ENCODE peak calls at places on chromosomes 2 and 18, in four cellular contexts. U, Y, Q and J are unnamed samples.
A peak's percentile ranks its signal among the peaks of the same experiment; 100 is the strongest.

GRCh38 chr2:7840651-7841380 is 841.0 kb upstream of the ID2 start:
- DNase-seq in U (no peak), Y (no peak), Q (no peak), J (no peak)

GRCh38 chr2:96819101-96819875 is 3.2 kb downstream of the CNNM3 start:
- DNase-seq in U (no peak), Y (no peak), Q (peak; percentile 83), J (no peak)

GRCh38 chr18:8847066-8847755 is 141.9 kb downstream of the MTCL1 start:
- DNase-seq in U (no peak), Y (peak; percentile 33), Q (no peak), J (no peak)

GRCh38 chr18:27750014-27750413 is 426.9 kb downstream of the CDH2 start:
- DNase-seq in U (no peak), Y (peak; percentile 81), Q (no peak), J (peak; percentile 55)

GRCh38 chr2:47249427-47249826 is 94.3 kb upstream of the STPG4 start:
- DNase-seq in U (no peak), Y (no peak), Q (no peak), J (no peak)

GRCh38 chr18:58862851-58863538 is 1.7 kb upstream of the ZNF532 start:
- DNase-seq in U (no peak), Y (no peak), Q (peak; percentile 55), J (no peak)

GRCh38 chr2:64913357-64913869 is 75.8 kb upstream of the SLC1A4 start:
- DNase-seq in U (no peak), Y (no peak), Q (no peak), J (peak; percentile 21)

GRCh38 chr2:25521665-25522387 is 151.6 kb downstream of the DTNB start:
- DNase-seq in U (no peak), Y (peak; percentile 91), Q (no peak), J (no peak)

GRCh38 chr2:67991456-67991855 is 71.3 kb downstream of the C1D start:
- DNase-seq in U (no peak), Y (no peak), Q (no peak), J (no peak)

GRCh38 chr18:49305688-49306336 is 154.6 kb downstream of the DYM start:
- DNase-seq in U (no peak), Y (no peak), Q (no peak), J (no peak)

GRCh38 chr2:238970553-238971081 is 122.7 kb downstream of the TWIST2 start:
- DNase-seq in U (peak; percentile 28), Y (peak; percentile 67), Q (no peak), J (peak; percentile 78)

GRCh38 chr2:190382851-190383250 is 25.3 kb upstream of the MFSD6 start:
- DNase-seq in U (no peak), Y (peak; percentile 58), Q (no peak), J (no peak)

GRCh38 chr2:12262681-12263436 is 453.9 kb upstream of the TRIB2 start:
- DNase-seq in U (no peak), Y (peak; percentile 69), Q (no peak), J (no peak)

GRCh38 chr2:133801956-133802355 is 233.7 kb upstream of the NCKAP5 start:
- DNase-seq in U (no peak), Y (no peak), Q (no peak), J (no peak)

GRCh38 chr2:65353046-65353445 is 79.4 kb downstream of the SPRED2 start:
- DNase-seq in U (no peak), Y (no peak), Q (no peak), J (no peak)

GRCh38 chr2:103817746-103818145 is 1036.2 kb upstream of the POU3F3 start:
- DNase-seq in U (no peak), Y (no peak), Q (no peak), J (no peak)

GRCh38 chr18:51041677-51042076 is 11.7 kb downstream of the SMAD4 start:
- DNase-seq in U (no peak), Y (no peak), Q (no peak), J (no peak)

GRCh38 chr2:204260162-204260877 is 285.0 kb upstream of the PARD3B start:
- DNase-seq in U (peak; percentile 31), Y (peak; percentile 81), Q (no peak), J (peak; percentile 82)

GRCh38 chr2:113202305-113203216 is 28.8 kb downstream of the PSD4 start:
- DNase-seq in U (no peak), Y (no peak), Q (no peak), J (peak; percentile 43)

GRCh38 chr18:76452357-76452756 is 42.7 kb downstream of the ZNF516 start:
- DNase-seq in U (no peak), Y (no peak), Q (no peak), J (no peak)

GRCh38 chr2:25742501-25742900 is 69.1 kb upstream of the DTNB start:
- DNase-seq in U (no peak), Y (no peak), Q (no peak), J (no peak)

GRCh38 chr2:27102329-27102728 is 15.8 kb downstream of the KHK start:
- DNase-seq in U (no peak), Y (no peak), Q (no peak), J (no peak)

GRCh38 chr18:24972577-24972976 is 379.4 kb downstream of the ZNF521 start:
- DNase-seq in U (no peak), Y (no peak), Q (no peak), J (no peak)

GRCh38 chr2:2749206-2749598 is 418.1 kb upstream of the MYT1L start:
- DNase-seq in U (no peak), Y (no peak), Q (no peak), J (no peak)

GRCh38 chr2:6946722-6947121 is 29.5 kb downstream of the RNF144A start:
- DNase-seq in U (no peak), Y (peak; percentile 63), Q (no peak), J (no peak)

GRCh38 chr2:150370600-150370999 is 116.9 kb downstream of the RND3 start:
- DNase-seq in U (no peak), Y (no peak), Q (no peak), J (no peak)

GRCh38 chr2:218255441-218255840 is 5.4 kb upstream of the GPBAR1 start:
- DNase-seq in U (no peak), Y (peak; percentile 34), Q (no peak), J (no peak)

GRCh38 chr2:9819551-9819950 is 23.7 kb upstream of the TAF1B start:
- DNase-seq in U (no peak), Y (no peak), Q (no peak), J (no peak)

GRCh38 chr2:71888741-71889445 is 258.8 kb downstream of the CYP26B1 start:
- DNase-seq in U (no peak), Y (no peak), Q (no peak), J (no peak)

GRCh38 chr2:10305254-10305635 is 2.5 kb downstream of the HPCAL1 start:
- DNase-seq in U (no peak), Y (no peak), Q (no peak), J (no peak)

GRCh38 chr2:186486651-186487647 is 889 bp downstream of the ZC3H15 start:
- DNase-seq in U (no peak), Y (peak; percentile 38), Q (no peak), J (no peak)

GRCh38 chr18:42196651-42197050 is 241.6 kb downstream of the PIK3C3 start:
- DNase-seq in U (no peak), Y (peak; percentile 15), Q (no peak), J (no peak)

GRCh38 chr2:39996653-39997080 is 217.6 kb upstream of the THUMPD2 start:
- DNase-seq in U (no peak), Y (peak; percentile 69), Q (no peak), J (no peak)

GRCh38 chr2:202965810-202966454 is 48.7 kb upstream of the NBEAL1 start:
- DNase-seq in U (no peak), Y (peak; percentile 80), Q (no peak), J (no peak)

GRCh38 chr2:106868199-106868598 is 17.8 kb downstream of the ST6GAL2 start:
- DNase-seq in U (no peak), Y (no peak), Q (no peak), J (peak; percentile 37)
- TF ChIP-seq CTCF in U (no peak), Y (no peak), Q (no peak), J (peak; percentile 58)

DNA sequence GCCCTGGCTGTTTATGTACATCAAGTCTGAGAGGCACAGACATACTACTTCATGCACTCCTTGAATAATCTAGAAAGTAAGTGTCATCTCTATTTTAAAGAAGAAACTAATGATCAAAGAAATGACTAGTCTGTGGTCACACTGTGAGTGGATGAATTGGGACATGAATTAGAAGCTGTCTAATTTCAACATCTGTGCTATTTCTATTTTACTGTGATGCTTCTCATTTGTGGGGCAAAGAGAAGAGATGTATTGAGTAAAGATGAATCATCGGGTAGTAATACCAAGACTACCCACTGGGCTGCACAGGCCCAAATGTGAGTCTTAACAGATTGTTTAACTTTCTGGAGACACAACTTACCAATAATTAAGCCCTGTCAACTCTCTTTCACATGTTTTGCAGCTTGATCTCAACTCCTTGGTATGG is 42.4 kb upstream of the MTIF2 start:
- DNase-seq in U (no peak), Y (peak; percentile 44), Q (no peak), J (no peak)
- TF ChIP-seq CTCF in U (peak; percentile 16), Y (peak; percentile 26), Q (no peak), J (no peak)

GRCh38 chr2:16071865-16072637 is 131.7 kb downstream of the MYCN start:
- DNase-seq in U (no peak), Y (no peak), Q (no peak), J (no peak)

GRCh38 chr2:16073471-16073870 is 133.1 kb downstream of the MYCN start:
- DNase-seq in U (no peak), Y (no peak), Q (no peak), J (no peak)

GRCh38 chr2:16071039-16071864 is 130.9 kb downstream of the MYCN start:
- DNase-seq in U (no peak), Y (no peak), Q (no peak), J (no peak)

GRCh38 chr2:16073921-16074425 is 133.6 kb downstream of the MYCN start:
- DNase-seq in U (no peak), Y (no peak), Q (no peak), J (no peak)

GRCh38 chr2:16072638-16073290 is 132.4 kb downstream of the MYCN start:
- DNase-seq in U (no peak), Y (no peak), Q (no peak), J (no peak)
- TF ChIP-seq CTCF in U (no peak), Y (no peak), Q (no peak), J (no peak)

DNA sequence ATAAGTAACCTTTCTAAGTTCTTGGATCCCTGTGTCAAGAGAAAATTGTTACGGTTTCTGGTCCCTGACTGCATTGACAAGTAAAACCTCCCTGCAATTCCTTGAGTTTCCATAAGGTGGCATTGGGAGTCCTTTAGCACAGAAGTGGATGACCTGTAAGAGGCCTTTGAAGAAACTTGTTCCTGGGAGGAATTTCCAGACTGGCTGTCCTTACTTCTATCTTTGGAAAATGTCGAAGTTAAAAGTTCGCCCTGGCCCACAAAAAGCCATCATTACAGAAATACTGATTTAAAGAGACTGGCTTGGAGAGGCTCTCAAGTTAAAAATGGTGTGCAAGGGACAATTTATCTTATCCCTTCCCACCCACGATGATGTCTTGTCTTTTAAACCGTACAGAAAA is 218.4 kb downstream of the CDH20 start:
- DNase-seq in U (no peak), Y (peak; percentile 89), Q (no peak), J (peak; percentile 39)
- TF ChIP-seq CTCF in U (peak; percentile 69), Y (peak; percentile 95), Q (peak; percentile 44), J (peak; percentile 82)

GRCh38 chr2:20242727-20243377 is 17.9 kb upstream of the SDC1 start:
- DNase-seq in U (no peak), Y (no peak), Q (no peak), J (no peak)
- TF ChIP-seq CTCF in U (no peak), Y (no peak), Q (no peak), J (no peak)